ENCODE peak calls at places on chromosomes 16 and 17, in seven cellular contexts. One of them, this sample, is unnamed. For H3K4me1, the result is how much of the 10 kb centered on the place peaks cover.

GRCh38 chr17:19238167-19238505 is 970 bp downstream of the EPN2 start:
- DNase-seq in fibroblast of lung: no peak
- DNase-seq in GM23248: peak
- DNase-seq in GM12878: no peak
- DNase-seq in body of pancreas: peak
- DNase-seq in left ventricle myocardium inferior: peak
- DNase-seq in OCI-LY7: peak
- DNase-seq in this sample: no peak

GRCh38 chr17:14301761-14302401 is 1.0 kb downstream of the HS3ST3B1 start:
- DNase-seq in fibroblast of lung: peak
- DNase-seq in GM23248: peak
- DNase-seq in GM12878: no peak
- DNase-seq in body of pancreas: peak
- DNase-seq in left ventricle myocardium inferior: peak
- DNase-seq in OCI-LY7: peak
- DNase-seq in this sample: peak

GRCh38 chr17:3167574-3167973 is 29.7 kb upstream of the OR1A2 start:
- DNase-seq in fibroblast of lung: no peak
- DNase-seq in GM23248: no peak
- DNase-seq in GM12878: peak
- DNase-seq in body of pancreas: no peak
- DNase-seq in left ventricle myocardium inferior: no peak
- DNase-seq in OCI-LY7: peak
- DNase-seq in this sample: no peak

GRCh38 chr16:85570735-85571562 is 42.2 kb upstream of the GSE1 start:
- DNase-seq in fibroblast of lung: no peak
- DNase-seq in GM23248: no peak
- DNase-seq in GM12878: peak
- DNase-seq in body of pancreas: no peak
- DNase-seq in left ventricle myocardium inferior: peak
- DNase-seq in OCI-LY7: peak
- DNase-seq in this sample: peak

GRCh38 chr16:5850632-5851175 is 753.1 kb upstream of the EEF2KMT start:
- DNase-seq in fibroblast of lung: no peak
- DNase-seq in GM23248: no peak
- DNase-seq in GM12878: no peak
- DNase-seq in body of pancreas: no peak
- DNase-seq in left ventricle myocardium inferior: no peak
- DNase-seq in OCI-LY7: no peak
- DNase-seq in this sample: no peak

GRCh38 chr16:53504665-53505064 is 1.7 kb upstream of the AKTIP start:
- DNase-seq in fibroblast of lung: peak
- DNase-seq in GM23248: peak
- DNase-seq in GM12878: no peak
- DNase-seq in body of pancreas: no peak
- DNase-seq in left ventricle myocardium inferior: no peak
- DNase-seq in OCI-LY7: no peak
- DNase-seq in this sample: no peak

GRCh38 chr17:66076546-66077190 is 115.3 kb downstream of the CEP112 start:
- DNase-seq in fibroblast of lung: no peak
- DNase-seq in GM23248: peak
- DNase-seq in GM12878: no peak
- DNase-seq in body of pancreas: no peak
- DNase-seq in left ventricle myocardium inferior: no peak
- DNase-seq in OCI-LY7: no peak
- DNase-seq in this sample: no peak

GRCh38 chr16:15034266-15035162 is 21.4 kb downstream of the NTAN1 start:
- DNase-seq in fibroblast of lung: no peak
- DNase-seq in GM23248: peak
- DNase-seq in GM12878: no peak
- DNase-seq in body of pancreas: no peak
- DNase-seq in left ventricle myocardium inferior: no peak
- DNase-seq in OCI-LY7: no peak
- DNase-seq in this sample: no peak

GRCh38 chr17:67441052-67441738 is 64.1 kb downstream of the PITPNC1 start:
- DNase-seq in fibroblast of lung: peak
- DNase-seq in GM23248: peak
- DNase-seq in GM12878: no peak
- DNase-seq in body of pancreas: no peak
- DNase-seq in left ventricle myocardium inferior: no peak
- DNase-seq in OCI-LY7: peak
- DNase-seq in this sample: peak

GRCh38 chr16:71344315-71344905 is 14.1 kb upstream of the CALB2 start:
- DNase-seq in fibroblast of lung: no peak
- DNase-seq in GM23248: no peak
- DNase-seq in GM12878: no peak
- DNase-seq in body of pancreas: no peak
- DNase-seq in left ventricle myocardium inferior: no peak
- DNase-seq in OCI-LY7: no peak
- DNase-seq in this sample: no peak

GRCh38 chr17:9973689-9974459 is 68.8 kb upstream of the RCVRN start:
- DNase-seq in fibroblast of lung: peak
- DNase-seq in GM23248: no peak
- DNase-seq in GM12878: no peak
- DNase-seq in body of pancreas: no peak
- DNase-seq in left ventricle myocardium inferior: no peak
- DNase-seq in OCI-LY7: no peak
- DNase-seq in this sample: no peak

GRCh38 chr16:55615071-55615470 is 40.7 kb upstream of the SLC6A2 start:
- DNase-seq in fibroblast of lung: no peak
- DNase-seq in GM23248: no peak
- DNase-seq in GM12878: no peak
- DNase-seq in body of pancreas: no peak
- DNase-seq in left ventricle myocardium inferior: no peak
- DNase-seq in OCI-LY7: no peak
- DNase-seq in this sample: no peak

DNA sequence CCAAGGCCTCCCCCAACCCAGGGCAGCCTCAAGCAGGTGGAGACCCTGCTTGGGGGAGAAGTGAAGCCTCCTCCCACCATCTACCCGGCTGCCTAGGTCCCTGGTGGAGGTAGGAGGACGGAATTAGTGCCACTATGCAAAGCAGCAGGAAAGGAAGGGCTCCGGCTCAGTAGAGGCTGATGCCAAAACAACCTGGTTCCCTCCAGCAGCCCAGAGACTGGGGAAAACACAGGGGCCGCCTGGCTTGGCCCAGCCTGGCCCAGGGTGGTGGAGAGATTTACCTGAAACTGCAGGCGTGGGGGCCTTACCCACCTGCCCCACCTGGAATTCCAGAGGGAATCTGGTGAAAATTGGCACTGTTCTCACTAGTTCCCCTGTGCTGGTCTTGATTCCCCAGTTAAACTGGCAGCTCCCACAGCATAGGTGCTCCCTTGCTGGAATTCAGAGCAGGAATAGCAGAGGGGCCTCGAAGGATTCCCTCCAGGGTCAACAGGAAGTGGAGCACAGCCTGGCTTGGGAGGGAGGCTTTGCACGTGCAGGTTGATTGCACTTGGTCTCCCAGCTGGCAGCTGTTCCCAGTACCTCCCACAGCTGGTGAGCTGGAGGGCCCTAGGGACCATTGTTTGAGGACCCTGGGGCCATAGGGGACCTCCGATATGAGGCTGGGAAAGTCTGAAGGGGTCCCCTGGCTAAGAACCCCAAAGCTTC is 4.5 kb downstream of the CD79B start:
- DNase-seq in fibroblast of lung: no peak
- DNase-seq in GM23248: no peak
- DNase-seq in GM12878: no peak
- DNase-seq in body of pancreas: no peak
- DNase-seq in left ventricle myocardium inferior: no peak
- DNase-seq in OCI-LY7: peak
- DNase-seq in this sample: no peak
- H3K4me1 ChIP-seq in fibroblast of lung: under half
- H3K4me1 ChIP-seq in GM23248: under half
- H3K4me1 ChIP-seq in GM12878: under half
- H3K4me1 ChIP-seq in body of pancreas: under half
- H3K4me1 ChIP-seq in left ventricle myocardium inferior: under half
- H3K4me1 ChIP-seq in OCI-LY7: half or more
- H3K4me1 ChIP-seq in this sample: under half

DNA sequence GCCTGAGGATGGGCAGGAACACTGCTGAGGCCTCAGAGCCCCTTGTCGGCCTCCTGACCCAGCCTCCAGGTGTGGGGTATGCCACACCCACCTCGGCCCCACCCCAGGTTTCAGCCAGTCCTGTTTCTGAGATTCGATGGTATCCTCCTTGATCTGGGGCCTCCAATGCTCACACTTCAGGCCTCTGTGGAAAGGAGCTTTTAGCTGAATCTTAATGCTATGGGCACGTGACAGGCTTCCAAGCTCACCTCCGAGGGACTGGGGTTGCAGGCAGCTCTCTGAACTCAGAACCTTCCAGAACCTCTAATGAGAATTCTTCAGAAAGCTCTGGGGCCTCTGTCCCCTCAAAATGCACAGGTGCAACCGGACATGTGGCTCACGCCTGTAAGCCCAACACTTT is 54.8 kb downstream of the SCNN1B start:
- DNase-seq in fibroblast of lung: no peak
- DNase-seq in GM23248: no peak
- DNase-seq in GM12878: no peak
- DNase-seq in body of pancreas: no peak
- DNase-seq in left ventricle myocardium inferior: no peak
- DNase-seq in OCI-LY7: no peak
- DNase-seq in this sample: no peak
- H3K4me1 ChIP-seq in fibroblast of lung: under half
- H3K4me1 ChIP-seq in GM23248: under half
- H3K4me1 ChIP-seq in GM12878: under half
- H3K4me1 ChIP-seq in body of pancreas: under half
- H3K4me1 ChIP-seq in left ventricle myocardium inferior: under half
- H3K4me1 ChIP-seq in OCI-LY7: under half
- H3K4me1 ChIP-seq in this sample: under half

DNA sequence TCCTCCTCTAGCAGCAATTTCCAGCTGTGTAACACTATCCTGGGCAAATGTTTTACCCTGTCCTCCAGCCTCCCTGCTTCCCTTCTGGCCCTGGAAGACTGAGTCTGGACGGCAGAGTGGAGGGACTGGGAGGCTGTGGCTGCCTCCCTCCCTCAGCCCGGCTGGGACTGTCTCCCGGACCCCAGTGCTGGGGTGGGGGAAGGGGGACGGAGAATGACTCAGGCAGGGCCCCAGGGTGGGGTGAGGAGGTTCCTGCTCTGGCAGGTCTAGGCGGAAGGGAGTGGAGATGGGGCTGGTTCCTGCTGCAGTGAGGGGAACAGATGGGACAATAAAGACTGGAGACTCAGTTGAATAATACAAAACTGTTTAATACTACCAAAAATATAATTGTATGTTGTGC is 2.1 kb downstream of the SOX15 start:
- DNase-seq in fibroblast of lung: peak
- DNase-seq in GM23248: no peak
- DNase-seq in GM12878: no peak
- DNase-seq in body of pancreas: no peak
- DNase-seq in left ventricle myocardium inferior: no peak
- DNase-seq in OCI-LY7: no peak
- DNase-seq in this sample: no peak
- H3K4me1 ChIP-seq in fibroblast of lung: half or more
- H3K4me1 ChIP-seq in GM23248: under half
- H3K4me1 ChIP-seq in GM12878: under half
- H3K4me1 ChIP-seq in body of pancreas: under half
- H3K4me1 ChIP-seq in left ventricle myocardium inferior: half or more
- H3K4me1 ChIP-seq in OCI-LY7: under half
- H3K4me1 ChIP-seq in this sample: under half

GRCh38 chr17:48451489-48451888 is 21.5 kb upstream of the SKAP1 start:
- DNase-seq in fibroblast of lung: no peak
- DNase-seq in GM23248: no peak
- DNase-seq in GM12878: no peak
- DNase-seq in body of pancreas: no peak
- DNase-seq in left ventricle myocardium inferior: no peak
- DNase-seq in OCI-LY7: no peak
- DNase-seq in this sample: no peak
- H3K4me1 ChIP-seq in fibroblast of lung: under half
- H3K4me1 ChIP-seq in GM23248: under half
- H3K4me1 ChIP-seq in GM12878: under half
- H3K4me1 ChIP-seq in body of pancreas: under half
- H3K4me1 ChIP-seq in left ventricle myocardium inferior: under half
- H3K4me1 ChIP-seq in OCI-LY7: half or more
- H3K4me1 ChIP-seq in this sample: half or more